ENCODE peak calls at places on chromosomes 6 and 20, in seven cellular contexts. E is AG04449; D is iris pigment epithelial cell; W is testis; O is mesendoderm; R is stimulated activated CD8-positive, alpha-beta memory T cell treated with anti-CD3 and anti-CD28 coated beads, Interleukin-15, amount 100 ng/mL, for 24 hours; S is neuronal stem cell. G is an unnamed sample.

GRCh38 chr6:98835149-98836024 is 1.0 kb downstream of the POU3F2 start:
- DNase-seq in S (peak), O (peak), D (no peak), W (no peak), E (no peak), R (no peak), G (no peak)

GRCh38 chr6:143397229-143398222 is 53.0 kb downstream of the ADAT2 start:
- DNase-seq in W (no peak), R (no peak), S (no peak), E (no peak), D (peak), O (peak), G (peak)

GRCh38 chr20:13085275-13085674 is 76.5 kb downstream of the SPTLC3 start:
- DNase-seq in D (no peak), O (no peak), W (no peak), R (no peak), E (no peak), S (no peak), G (no peak)

GRCh38 chr6:28615955-28616747 is 90.5 kb downstream of the GPX5 start:
- DNase-seq in D (no peak), O (peak), S (no peak), W (peak), R (no peak), E (no peak), G (no peak)

GRCh38 chr20:47276856-47277541 is 79.5 kb downstream of the ZMYND8 start:
- DNase-seq in O (no peak), D (peak), R (no peak), S (no peak), W (peak), E (peak), G (no peak)

GRCh38 chr6:21856844-21857243 is 263.3 kb downstream of the SOX4 start:
- DNase-seq in S (no peak), W (no peak), O (no peak), R (no peak), E (no peak), D (peak), G (no peak)

GRCh38 chr6:113203135-113203534 is 654.0 kb upstream of the MARCKS start:
- DNase-seq in E (no peak), O (no peak), W (no peak), D (no peak), S (no peak), R (no peak), G (no peak)

GRCh38 chr6:134873500-134874388 is 76.2 kb downstream of the ALDH8A1 start:
- DNase-seq in S (no peak), W (no peak), D (no peak), O (no peak), R (no peak), E (no peak), G (no peak)

GRCh38 chr6:149480502-149481280 is 4.1 kb downstream of the ZC3H12D start:
- DNase-seq in R (no peak), D (no peak), S (no peak), O (no peak), E (no peak), W (no peak), G (no peak)

GRCh38 chr6:84652356-84653026 is 111.9 kb downstream of the TBX18 start:
- DNase-seq in S (no peak), O (no peak), W (no peak), E (peak), D (peak), R (no peak), G (peak)

GRCh38 chr6:65182681-65183080 is 524.3 kb downstream of the EYS start:
- DNase-seq in O (no peak), S (no peak), E (no peak), W (peak), D (peak), R (no peak), G (peak)

GRCh38 chr20:57402206-57403125 is 11.3 kb downstream of the RBM38 start:
- DNase-seq in S (no peak), D (no peak), R (no peak), W (no peak), E (no peak), O (no peak), G (no peak)

GRCh38 chr6:42190784-42191183 is 4.0 kb downstream of the GUCA1B start:
- DNase-seq in S (no peak), D (peak), W (no peak), E (peak), R (no peak), O (no peak), G (peak)

GRCh38 chr6:127630800-127631199 is 53.8 kb downstream of the C6orf58 start:
- DNase-seq in W (no peak), O (no peak), S (no peak), R (no peak), E (no peak), D (peak), G (no peak)

GRCh38 chr6:146357578-146358340 is 185.9 kb upstream of the RAB32 start:
- DNase-seq in W (no peak), R (no peak), O (no peak), S (no peak), E (peak), D (peak), G (peak)

GRCh38 chr20:24747015-24747712 is 201.9 kb upstream of the CST7 start:
- DNase-seq in R (no peak), O (no peak), W (no peak), D (no peak), E (no peak), S (no peak), G (no peak)

GRCh38 chr6:10389739-10390494 is 25.0 kb downstream of the TFAP2A start:
- DNase-seq in O (no peak), D (no peak), E (no peak), W (no peak), R (no peak), S (peak), G (no peak)